ENCODE peak calls at places on chromosomes 16 and 17, in five cellular contexts. One of them, this sample, is unnamed. For H3K27me3, the result is how much of the 10 kb centered on the place peaks cover.

GRCh38 chr16:88655053-88655732 is 4.3 kb upstream of the CYBA start:
- DNase-seq in body of pancreas: no peak
- DNase-seq in psoas muscle: no peak
- DNase-seq in MM.1S: no peak
- DNase-seq in PC-9: no peak
- DNase-seq in this sample: no peak

GRCh38 chr17:80561541-80562114 is 17.0 kb downstream of the RPTOR start:
- DNase-seq in body of pancreas: no peak
- DNase-seq in psoas muscle: no peak
- DNase-seq in MM.1S: no peak
- DNase-seq in PC-9: no peak
- DNase-seq in this sample: no peak

GRCh38 chr16:19711643-19712042 is 6.4 kb downstream of the KNOP1 start:
- DNase-seq in body of pancreas: no peak
- DNase-seq in psoas muscle: no peak
- DNase-seq in MM.1S: no peak
- DNase-seq in PC-9: no peak
- DNase-seq in this sample: no peak

GRCh38 chr17:2120550-2121335 is 65.8 kb downstream of the HIC1 start:
- DNase-seq in body of pancreas: no peak
- DNase-seq in psoas muscle: no peak
- DNase-seq in MM.1S: no peak
- DNase-seq in PC-9: no peak
- DNase-seq in this sample: no peak

GRCh38 chr16:8430401-8430800 is 159.9 kb downstream of the TMEM114 start:
- DNase-seq in body of pancreas: no peak
- DNase-seq in psoas muscle: no peak
- DNase-seq in MM.1S: no peak
- DNase-seq in PC-9: no peak
- DNase-seq in this sample: no peak

GRCh38 chr16:70460737-70461261 is 6.4 kb downstream of the FCSK start:
- DNase-seq in body of pancreas: no peak
- DNase-seq in psoas muscle: no peak
- DNase-seq in MM.1S: no peak
- DNase-seq in PC-9: no peak
- DNase-seq in this sample: peak

GRCh38 chr16:77881355-77882003 is 93.1 kb downstream of the VAT1L start:
- DNase-seq in body of pancreas: no peak
- DNase-seq in psoas muscle: no peak
- DNase-seq in MM.1S: no peak
- DNase-seq in PC-9: no peak
- DNase-seq in this sample: no peak

GRCh38 chr16:67395458-67396158 is 2.3 kb upstream of the TPPP3 start:
- DNase-seq in body of pancreas: peak
- DNase-seq in psoas muscle: peak
- DNase-seq in MM.1S: no peak
- DNase-seq in PC-9: no peak
- DNase-seq in this sample: peak

GRCh38 chr17:43868236-43868994 is 21.4 kb downstream of the CD300LG start:
- DNase-seq in body of pancreas: no peak
- DNase-seq in psoas muscle: no peak
- DNase-seq in MM.1S: no peak
- DNase-seq in PC-9: no peak
- DNase-seq in this sample: no peak

GRCh38 chr16:57509231-57509923 is 23.1 kb upstream of the DOK4 start:
- DNase-seq in body of pancreas: no peak
- DNase-seq in psoas muscle: peak
- DNase-seq in MM.1S: no peak
- DNase-seq in PC-9: no peak
- DNase-seq in this sample: no peak

GRCh38 chr16:57590654-57591085 is 37.8 kb upstream of the ADGRG1 start:
- DNase-seq in body of pancreas: no peak
- DNase-seq in psoas muscle: no peak
- DNase-seq in MM.1S: no peak
- DNase-seq in PC-9: peak
- DNase-seq in this sample: no peak

GRCh38 chr16:20987049-20987448 is 86.5 kb downstream of the LYRM1 start:
- DNase-seq in body of pancreas: no peak
- DNase-seq in psoas muscle: no peak
- DNase-seq in MM.1S: peak
- DNase-seq in PC-9: no peak
- DNase-seq in this sample: no peak

GRCh38 chr16:56307534-56307873 is 116.2 kb downstream of the GNAO1 start:
- DNase-seq in body of pancreas: no peak
- DNase-seq in psoas muscle: no peak
- DNase-seq in MM.1S: no peak
- DNase-seq in PC-9: no peak
- DNase-seq in this sample: no peak

GRCh38 chr17:78785663-78786057 is 3.6 kb upstream of the CYTH1 start:
- DNase-seq in body of pancreas: no peak
- DNase-seq in psoas muscle: no peak
- DNase-seq in MM.1S: no peak
- DNase-seq in PC-9: no peak
- DNase-seq in this sample: no peak

GRCh38 chr17:63991611-63992010 is 6.5 kb upstream of the PRR29 start:
- DNase-seq in body of pancreas: no peak
- DNase-seq in psoas muscle: no peak
- DNase-seq in MM.1S: no peak
- DNase-seq in PC-9: no peak
- DNase-seq in this sample: no peak

GRCh38 chr17:60390881-60391418 is 983 bp downstream of the USP32 start:
- DNase-seq in body of pancreas: peak
- DNase-seq in psoas muscle: peak
- DNase-seq in MM.1S: no peak
- DNase-seq in PC-9: peak
- DNase-seq in this sample: peak

GRCh38 chr17:9187828-9188227 is 166.5 kb downstream of the NTN1 start:
- DNase-seq in body of pancreas: no peak
- DNase-seq in psoas muscle: no peak
- DNase-seq in MM.1S: no peak
- DNase-seq in PC-9: no peak
- DNase-seq in this sample: no peak

GRCh38 chr16:29990883-29991570 is 4.4 kb downstream of the HIRIP3 start:
- DNase-seq in body of pancreas: no peak
- DNase-seq in psoas muscle: no peak
- DNase-seq in MM.1S: no peak
- DNase-seq in PC-9: no peak
- DNase-seq in this sample: no peak

GRCh38 chr17:48909796-48910195 is 1.6 kb downstream of the UBE2Z start:
- DNase-seq in body of pancreas: no peak
- DNase-seq in psoas muscle: no peak
- DNase-seq in MM.1S: no peak
- DNase-seq in PC-9: no peak
- DNase-seq in this sample: no peak

GRCh38 chr17:45905812-45906211 is 11.5 kb downstream of the MAPT start:
- DNase-seq in body of pancreas: no peak
- DNase-seq in psoas muscle: no peak
- DNase-seq in MM.1S: no peak
- DNase-seq in PC-9: no peak
- DNase-seq in this sample: no peak

GRCh38 chr16:87626401-87626800 is 24.1 kb downstream of the JPH3 start:
- DNase-seq in body of pancreas: no peak
- DNase-seq in psoas muscle: no peak
- DNase-seq in MM.1S: no peak
- DNase-seq in PC-9: no peak
- DNase-seq in this sample: no peak

GRCh38 chr17:76458580-76459490 is 5.9 kb upstream of the UBE2O start:
- DNase-seq in body of pancreas: peak
- DNase-seq in psoas muscle: no peak
- DNase-seq in MM.1S: peak
- DNase-seq in PC-9: peak
- DNase-seq in this sample: peak

GRCh38 chr16:1511662-1512061 is 18.5 kb downstream of the TELO2 start:
- DNase-seq in body of pancreas: no peak
- DNase-seq in psoas muscle: no peak
- DNase-seq in MM.1S: no peak
- DNase-seq in PC-9: no peak
- DNase-seq in this sample: no peak

GRCh38 chr16:1509307-1510221 is 16.4 kb downstream of the TELO2 start:
- DNase-seq in body of pancreas: no peak
- DNase-seq in psoas muscle: peak
- DNase-seq in MM.1S: no peak
- DNase-seq in PC-9: no peak
- DNase-seq in this sample: no peak

GRCh38 chr16:1508494-1509167 is 15.5 kb downstream of the TELO2 start:
- DNase-seq in body of pancreas: no peak
- DNase-seq in psoas muscle: no peak
- DNase-seq in MM.1S: no peak
- DNase-seq in PC-9: no peak
- DNase-seq in this sample: no peak

GRCh38 chr16:1510941-1511351 is 17.8 kb downstream of the TELO2 start:
- DNase-seq in body of pancreas: no peak
- DNase-seq in psoas muscle: no peak
- DNase-seq in MM.1S: no peak
- DNase-seq in PC-9: no peak
- DNase-seq in this sample: no peak

GRCh38 chr16:1510272-1510671 is 17.1 kb downstream of the TELO2 start:
- DNase-seq in body of pancreas: no peak
- DNase-seq in psoas muscle: no peak
- DNase-seq in MM.1S: no peak
- DNase-seq in PC-9: no peak
- DNase-seq in this sample: no peak
- H3K27ac ChIP-seq in body of pancreas: peak
- H3K27ac ChIP-seq in psoas muscle: peak
- H3K27ac ChIP-seq in MM.1S: no peak
- H3K27ac ChIP-seq in PC-9: no peak
- H3K27ac ChIP-seq in this sample: no peak

GRCh38 chr16:971582-971905 is 760 bp upstream of the LMF1 start:
- DNase-seq in body of pancreas: no peak
- DNase-seq in psoas muscle: no peak
- DNase-seq in MM.1S: no peak
- DNase-seq in PC-9: no peak
- DNase-seq in this sample: no peak

GRCh38 chr16:972316-973002 is 1.7 kb upstream of the LMF1 start:
- DNase-seq in body of pancreas: peak
- DNase-seq in psoas muscle: no peak
- DNase-seq in MM.1S: no peak
- DNase-seq in PC-9: no peak
- DNase-seq in this sample: peak

GRCh38 chr16:973366-973765 is 2.6 kb upstream of the LMF1 start:
- DNase-seq in body of pancreas: no peak
- DNase-seq in psoas muscle: no peak
- DNase-seq in MM.1S: no peak
- DNase-seq in PC-9: no peak
- DNase-seq in this sample: no peak

GRCh38 chr16:970766-971581 is at the start of gene LMF1:
- DNase-seq in body of pancreas: peak
- DNase-seq in psoas muscle: peak
- DNase-seq in MM.1S: peak
- DNase-seq in PC-9: peak
- DNase-seq in this sample: peak

DNA sequence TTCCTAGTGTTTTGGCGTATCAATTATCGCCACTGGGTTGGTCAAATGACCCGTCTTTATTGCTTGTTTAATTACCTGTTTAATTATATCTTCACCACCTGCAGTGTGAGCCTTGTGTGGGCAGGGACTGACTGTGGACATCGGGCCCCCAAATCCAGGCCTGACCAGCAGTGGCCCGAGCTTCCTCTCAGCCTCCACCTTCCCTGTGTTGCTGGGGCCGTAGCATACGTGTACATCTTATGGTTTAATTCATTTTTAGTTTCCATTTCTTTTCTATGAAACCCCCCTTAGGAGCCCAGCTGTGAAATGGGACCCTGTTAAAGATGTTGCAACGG is 1.2 kb upstream of the LMF1 start:
- DNase-seq in body of pancreas: no peak
- DNase-seq in psoas muscle: no peak
- DNase-seq in MM.1S: no peak
- DNase-seq in PC-9: no peak
- DNase-seq in this sample: no peak
- H3K27me3 ChIP-seq in body of pancreas: under half
- H3K27me3 ChIP-seq in psoas muscle: under half
- H3K27me3 ChIP-seq in MM.1S: half or more
- H3K27me3 ChIP-seq in PC-9: under half
- H3K27me3 ChIP-seq in this sample: under half

GRCh38 chr17:17701658-17702057 is 20.4 kb downstream of the RAI1 start:
- DNase-seq in body of pancreas: no peak
- DNase-seq in psoas muscle: no peak
- DNase-seq in MM.1S: no peak
- DNase-seq in PC-9: no peak
- DNase-seq in this sample: no peak
- H3K27ac ChIP-seq in body of pancreas: peak
- H3K27ac ChIP-seq in psoas muscle: no peak
- H3K27ac ChIP-seq in MM.1S: no peak
- H3K27ac ChIP-seq in PC-9: no peak
- H3K27ac ChIP-seq in this sample: no peak

DNA sequence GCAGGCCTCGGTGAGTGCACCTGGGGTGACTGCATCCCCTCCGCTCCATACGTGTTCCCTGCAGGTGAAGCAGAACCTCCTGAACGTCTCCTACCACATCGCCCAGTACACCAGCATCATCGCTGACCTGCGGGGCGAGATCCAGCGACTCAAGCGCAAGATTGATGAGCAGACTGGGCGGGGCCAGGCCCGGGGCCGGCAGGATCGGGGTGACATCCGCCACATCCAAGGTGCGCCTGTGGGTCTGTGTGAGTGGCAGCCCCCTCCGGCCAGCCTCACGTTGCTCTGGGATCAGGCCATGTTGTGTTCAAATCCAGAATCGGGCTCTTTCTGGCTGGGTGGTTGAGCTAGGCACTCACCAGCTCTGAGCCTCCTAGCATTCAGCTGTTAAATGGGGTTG is 12.5 kb downstream of the BTBD17 start:
- DNase-seq in body of pancreas: no peak
- DNase-seq in psoas muscle: no peak
- DNase-seq in MM.1S: no peak
- DNase-seq in PC-9: no peak
- DNase-seq in this sample: no peak
- H3K27me3 ChIP-seq in body of pancreas: under half
- H3K27me3 ChIP-seq in psoas muscle: under half
- H3K27me3 ChIP-seq in MM.1S: half or more
- H3K27me3 ChIP-seq in PC-9: half or more
- H3K27me3 ChIP-seq in this sample: under half

GRCh38 chr16:85066346-85066885 is 38.8 kb downstream of the KIAA0513 start:
- DNase-seq in body of pancreas: no peak
- DNase-seq in psoas muscle: no peak
- DNase-seq in MM.1S: no peak
- DNase-seq in PC-9: no peak
- DNase-seq in this sample: no peak

GRCh38 chr16:85067431-85067830 is 39.8 kb downstream of the KIAA0513 start:
- DNase-seq in body of pancreas: no peak
- DNase-seq in psoas muscle: no peak
- DNase-seq in MM.1S: no peak
- DNase-seq in PC-9: no peak
- DNase-seq in this sample: no peak

GRCh38 chr16:85065099-85065498 is 37.5 kb downstream of the KIAA0513 start:
- DNase-seq in body of pancreas: no peak
- DNase-seq in psoas muscle: no peak
- DNase-seq in MM.1S: no peak
- DNase-seq in PC-9: no peak
- DNase-seq in this sample: no peak

GRCh38 chr16:85068746-85069145 is 41.2 kb downstream of the KIAA0513 start:
- DNase-seq in body of pancreas: no peak
- DNase-seq in psoas muscle: no peak
- DNase-seq in MM.1S: no peak
- DNase-seq in PC-9: no peak
- DNase-seq in this sample: no peak

GRCh38 chr16:85067024-85067423 is 39.4 kb downstream of the KIAA0513 start:
- DNase-seq in body of pancreas: no peak
- DNase-seq in psoas muscle: no peak
- DNase-seq in MM.1S: no peak
- DNase-seq in PC-9: no peak
- DNase-seq in this sample: no peak
- H3K27ac ChIP-seq in body of pancreas: no peak
- H3K27ac ChIP-seq in psoas muscle: no peak
- H3K27ac ChIP-seq in MM.1S: no peak
- H3K27ac ChIP-seq in PC-9: no peak
- H3K27ac ChIP-seq in this sample: no peak